ENCODE peak calls at places on chromosome 19, in ten cellular contexts. S is mesendoderm; R is endothelial cell; N is colonic mucosa; X is T-helper 2 cell; T is stimulated activated CD4-positive, alpha-beta T cell treated with anti-CD3 and anti-CD28 coated beads, Interleukin-4, amount 100 ng/mL, for 24 hours; E is Peyer's patch; K is NCI-H510A; J is HS-5; B is GM12891. G is an unnamed sample.

GRCh38 chr19:43782689-43783231 is 2.0 kb upstream of the KCNN4 start:
- DNase-seq in B (no peak), N (peak; percentile 85), R (no peak), E (peak; percentile 87), T (no peak), J (no peak), S (no peak), K (no peak), X (no peak), G (no peak)

GRCh38 chr19:9936151-9937000 is at the start of gene OLFM2:
- DNase-seq in N (no peak), R (peak; percentile 40), K (no peak), J (no peak), E (no peak), S (peak; percentile 53), T (no peak), X (no peak), B (no peak), G (no peak)

GRCh38 chr19:6421075-6422014 is 3.3 kb downstream of the KHSRP start:
- DNase-seq in T (no peak), J (no peak), B (no peak), K (no peak), X (no peak), S (no peak), E (no peak), N (no peak), R (no peak), G (no peak)

GRCh38 chr19:46901701-46902401 is 41.1 kb downstream of the ARHGAP35 start:
- DNase-seq in S (no peak), E (no peak), R (no peak), N (no peak), B (no peak), T (no peak), J (no peak), X (no peak), K (no peak), G (no peak)

GRCh38 chr19:14181906-14182305 is 24.1 kb downstream of the ADGRL1 start:
- DNase-seq in N (no peak), S (no peak), T (no peak), J (no peak), R (no peak), E (no peak), K (no peak), B (no peak), X (no peak), G (no peak)

GRCh38 chr19:17214531-17215124 is 529 bp upstream of the USE1 start:
- DNase-seq in B (no peak), R (no peak), S (no peak), T (no peak), X (no peak), K (no peak), N (no peak), E (no peak), J (no peak), G (no peak)

GRCh38 chr19:14400913-14401312 is 18.2 kb downstream of the DDX39A start:
- DNase-seq in K (no peak), T (no peak), J (no peak), R (no peak), B (no peak), S (no peak), E (no peak), N (no peak), X (no peak), G (no peak)

GRCh38 chr19:47343194-47343802 is 5.8 kb upstream of the DHX34 start:
- DNase-seq in T (no peak), S (no peak), K (no peak), J (no peak), R (no peak), B (no peak), X (no peak), N (no peak), E (no peak), G (no peak)

GRCh38 chr19:38506723-38507550 is 73.4 kb downstream of the RYR1 start:
- DNase-seq in N (peak; percentile 92), K (no peak), J (peak; percentile 34), R (peak; percentile 62), T (peak; percentile 88), B (peak; percentile 96), E (peak; percentile 95), X (peak; percentile 85), S (peak; percentile 94), G (peak; percentile 93)

GRCh38 chr19:39508629-39509028 is 6.3 kb upstream of the SELENOV start:
- DNase-seq in K (no peak), X (no peak), B (no peak), S (no peak), T (no peak), E (no peak), J (no peak), R (no peak), N (no peak), G (no peak)

GRCh38 chr19:34351382-34351802 is 13.6 kb upstream of the GPI start:
- DNase-seq in R (no peak), J (no peak), K (no peak), B (no peak), S (no peak), E (no peak), T (no peak), X (no peak), N (no peak), G (no peak)

GRCh38 chr19:15294591-15294990 is 37.7 kb downstream of the BRD4 start:
- DNase-seq in R (no peak), J (no peak), K (no peak), S (no peak), X (no peak), E (no peak), T (no peak), N (no peak), B (no peak), G (no peak)

GRCh38 chr19:32201661-32202060 is 143.7 kb upstream of the ZNF507 start:
- DNase-seq in B (no peak), K (no peak), S (no peak), N (no peak), T (no peak), X (no peak), R (no peak), E (no peak), J (no peak), G (no peak)

GRCh38 chr19:4556574-4557185 is 2.8 kb downstream of the SEMA6B start:
- DNase-seq in S (peak; percentile 62), E (no peak), K (no peak), J (no peak), T (no peak), R (no peak), N (peak; percentile 57), B (no peak), X (no peak), G (no peak)

GRCh38 chr19:55643003-55643732 is at the start of gene ZNF581:
- DNase-seq in S (peak; percentile 87), B (peak; percentile 83), J (no peak), N (peak; percentile 80), X (peak; percentile 53), E (peak; percentile 90), K (peak; percentile 43), T (peak; percentile 85), R (peak; percentile 65), G (peak; percentile 66)

GRCh38 chr19:15935167-15935702 is 906 bp upstream of the CYP4F11 start:
- DNase-seq in X (no peak), E (no peak), T (no peak), R (no peak), K (no peak), S (no peak), J (no peak), N (no peak), B (no peak), G (no peak)

GRCh38 chr19:51359294-51359693 is 6.9 kb downstream of the ETFB start:
- DNase-seq in N (no peak), J (no peak), T (no peak), K (no peak), B (no peak), E (no peak), R (no peak), S (no peak), X (no peak), G (no peak)

GRCh38 chr19:7391218-7391670 is 42.5 kb downstream of the ARHGEF18 start:
- DNase-seq in J (peak; percentile 62), B (no peak), S (no peak), E (peak; percentile 85), X (no peak), T (no peak), R (no peak), K (no peak), N (peak; percentile 73), G (no peak)